ENCODE peak calls at places on chromosomes 5 and 9, in six cellular contexts. H is iPS-NIHi11; M is ELR; I is stimulated activated CD8-positive, alpha-beta memory T cell treated with anti-CD3 and anti-CD28 coated beads, Interleukin-12 subunit alpha, Interleukin-12 subunit beta, amount 100 ng/mL, for 1 hour; Q is bronchial epithelial cell; X is HT1080. N is an unnamed sample.

GRCh38 chr9:101307041-101307440 is 77.8 kb downstream of the BAAT start:
- DNase-seq in H (no peak), M (no peak), I (no peak), Q (no peak), X (no peak), N (no peak)

GRCh38 chr5:140312067-140312790 is 9.3 kb upstream of the PFDN1 start:
- DNase-seq in H (no peak), M (peak), I (no peak), Q (peak), X (peak), N (no peak)

GRCh38 chr9:5900622-5901021 is 9.9 kb downstream of the MLANA start:
- DNase-seq in H (no peak), M (no peak), I (no peak), Q (no peak), X (no peak), N (no peak)

GRCh38 chr9:137465000-137465769 is 6.1 kb upstream of the NSMF start:
- DNase-seq in H (no peak), M (no peak), I (no peak), Q (no peak), X (no peak), N (peak)

GRCh38 chr5:109645591-109646236 is 44.0 kb upstream of the MAN2A1 start:
- DNase-seq in H (peak), M (no peak), I (no peak), Q (no peak), X (no peak), N (no peak)

GRCh38 chr5:110441035-110441434 is 285.4 kb downstream of the TMEM232 start:
- DNase-seq in H (peak), M (peak), I (no peak), Q (peak), X (peak), N (no peak)

GRCh38 chr9:130237071-130237470 is 28.5 kb upstream of the HMCN2 start:
- DNase-seq in H (no peak), M (no peak), I (no peak), Q (peak), X (no peak), N (no peak)

GRCh38 chr9:117414906-117415583 is at the start of gene ASTN2:
- DNase-seq in H (peak), M (no peak), I (no peak), Q (no peak), X (no peak), N (no peak)

GRCh38 chr5:36657563-36657995 is 51.2 kb downstream of the SLC1A3 start:
- DNase-seq in H (no peak), M (peak), I (no peak), Q (peak), X (peak), N (peak)

GRCh38 chr9:34328983-34329832 is at the start of the genes KIF24 and NUDT2:
- DNase-seq in H (peak), M (peak), I (peak), Q (peak), X (peak), N (peak)

N was measured in suprapubic skin.